ENCODE peak calls at places on chromosomes 5 and 9, in six cellular contexts. N is BE2C; Q is GM23248; U is fibroblast of lung; K is heart right ventricle; P is effector memory CD4-positive, alpha-beta T cell. W is an unnamed sample.

GRCh38 chr5:55593115-55593472 is 58.3 kb upstream of the PLPP1 start:
- DNase-seq in N (no peak), Q (no peak), U (no peak), K (no peak), P (no peak), W (no peak)

GRCh38 chr9:126702501-126703329 is 89.0 kb downstream of the LMX1B start:
- DNase-seq in N (peak; percentile 60), Q (peak; percentile 17), U (no peak), K (no peak), P (peak; percentile 23), W (no peak)

GRCh38 chr9:76687861-76688374 is 76.3 kb upstream of the PCA3 start:
- DNase-seq in N (no peak), Q (peak; percentile 95), U (peak; percentile 78), K (no peak), P (no peak), W (peak; percentile 60)

GRCh38 chr5:120304653-120305052 is 159.4 kb upstream of the PRR16 start:
- DNase-seq in N (no peak), Q (peak; percentile 65), U (peak; percentile 55), K (no peak), P (no peak), W (peak; percentile 92)

GRCh38 chr9:38526571-38526970 is 93.8 kb downstream of the ANKRD18A start:
- DNase-seq in N (no peak), Q (no peak), U (no peak), K (no peak), P (no peak), W (no peak)

GRCh38 chr9:90309809-90310522 is 332.7 kb downstream of the DIRAS2 start:
- DNase-seq in N (no peak), Q (no peak), U (no peak), K (no peak), P (no peak), W (no peak)

GRCh38 chr5:36936309-36936708 is 59.7 kb downstream of the NIPBL start:
- DNase-seq in N (no peak), Q (no peak), U (no peak), K (no peak), P (no peak), W (no peak)

GRCh38 chr5:149135536-149136201 is 5.6 kb upstream of the ABLIM3 start:
- DNase-seq in N (no peak), Q (peak; percentile 71), U (peak; percentile 97), K (no peak), P (no peak), W (peak; percentile 90)

GRCh38 chr9:20447291-20447690 is 175.0 kb downstream of the MLLT3 start:
- DNase-seq in N (no peak), Q (peak; percentile 3), U (no peak), K (no peak), P (no peak), W (no peak)

GRCh38 chr5:107705390-107706014 is 34.8 kb upstream of the EFNA5 start:
- DNase-seq in N (no peak), Q (peak; percentile 82), U (peak; percentile 33), K (no peak), P (no peak), W (peak; percentile 36)

GRCh38 chr5:33261305-33261704 is 179.5 kb upstream of the TARS1 start:
- DNase-seq in N (no peak), Q (peak; percentile 64), U (peak; percentile 59), K (no peak), P (no peak), W (peak; percentile 72)

GRCh38 chr5:67792891-67793290 is 422.7 kb upstream of the PIK3R1 start:
- DNase-seq in N (no peak), Q (peak; percentile 17), U (no peak), K (no peak), P (no peak), W (no peak)

GRCh38 chr5:78776637-78777036 is 128.1 kb upstream of the LHFPL2 start:
- DNase-seq in N (no peak), Q (peak; percentile 36), U (no peak), K (no peak), P (no peak), W (no peak)

GRCh38 chr9:87343816-87344438 is 153.7 kb upstream of the DAPK1 start:
- DNase-seq in N (no peak), Q (peak; percentile 33), U (peak; percentile 5), K (no peak), P (no peak), W (no peak)

GRCh38 chr5:69167488-69167845 is 517 bp downstream of the CCNB1 start:
- DNase-seq in N (no peak), Q (peak; percentile 58), U (peak; percentile 14), K (no peak), P (no peak), W (no peak)

GRCh38 chr5:22908129-22908528 is 55.0 kb upstream of the CDH12 start:
- DNase-seq in N (no peak), Q (no peak), U (peak; percentile 87), K (no peak), P (no peak), W (peak; percentile 66)

GRCh38 chr5:32017638-32018429 is 156.3 kb downstream of the GOLPH3 start:
- DNase-seq in N (no peak), Q (no peak), U (peak; percentile 90), K (peak; percentile 39), P (no peak), W (peak; percentile 78)

GRCh38 chr9:109107402-109108240 is 12.1 kb downstream of the TMEM245 start:
- DNase-seq in N (no peak), Q (peak; percentile 70), U (peak; percentile 62), K (no peak), P (no peak), W (no peak)

GRCh38 chr5:12586406-12586805 is 682.2 kb upstream of the CTNND2 start:
- DNase-seq in N (no peak), Q (no peak), U (no peak), K (no peak), P (no peak), W (no peak)

GRCh38 chr9:18668944-18669343 is 195.0 kb downstream of the ADAMTSL1 start:
- DNase-seq in N (no peak), Q (no peak), U (no peak), K (no peak), P (no peak), W (no peak)

GRCh38 chr5:20367178-20367577 is 379.2 kb upstream of the CDH18 start:
- DNase-seq in N (no peak), Q (no peak), U (no peak), K (no peak), P (no peak), W (no peak)

GRCh38 chr5:80249876-80250275 is 6.0 kb downstream of the SERINC5 start:
- DNase-seq in N (no peak), Q (no peak), U (no peak), K (no peak), P (no peak), W (no peak)

GRCh38 chr5:80243567-80243966 is 12.3 kb downstream of the SERINC5 start:
- DNase-seq in N (no peak), Q (no peak), U (no peak), K (no peak), P (no peak), W (no peak)

GRCh38 chr5:80248378-80248777 is 7.5 kb downstream of the SERINC5 start:
- DNase-seq in N (no peak), Q (no peak), U (no peak), K (no peak), P (no peak), W (no peak)

GRCh38 chr5:80245986-80246781 is 9.7 kb downstream of the SERINC5 start:
- DNase-seq in N (no peak), Q (peak; percentile 53), U (peak; percentile 82), K (no peak), P (no peak), W (no peak)

DNA sequence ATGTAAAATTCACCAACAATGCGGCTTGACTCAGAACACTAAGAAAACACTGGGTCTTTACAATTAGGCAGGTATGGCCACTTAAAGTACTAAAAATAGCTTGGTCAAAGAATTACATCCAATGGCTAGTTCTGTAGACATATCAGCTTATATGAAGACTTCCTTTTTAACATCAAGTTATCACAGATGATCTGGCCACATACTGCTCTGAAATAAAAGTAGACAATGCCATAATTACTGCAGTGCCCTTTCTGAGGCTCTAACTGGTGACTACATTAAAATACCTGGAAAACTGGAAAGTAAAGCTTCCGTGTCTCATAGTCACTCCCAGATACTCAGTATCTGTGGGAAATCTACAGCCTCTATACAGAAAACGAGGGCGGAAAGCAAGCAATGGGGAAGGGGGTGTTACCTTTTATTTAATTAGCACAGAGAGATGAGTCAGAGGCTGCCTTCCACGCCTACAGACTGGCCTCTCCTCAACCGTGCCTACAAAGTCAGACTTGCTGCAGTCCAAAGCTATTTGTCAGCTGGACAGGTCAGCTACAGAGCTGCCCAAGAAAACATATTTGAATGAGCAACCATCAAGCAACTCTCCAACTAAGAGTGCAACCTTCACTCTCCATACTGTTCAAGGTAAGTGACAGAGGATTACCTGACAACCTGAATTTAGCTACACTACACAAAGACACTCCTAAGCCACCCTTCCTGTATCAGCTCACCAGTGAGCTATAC is 8.7 kb downstream of the SERINC5 start:
- DNase-seq in N (peak; percentile 67), Q (peak; percentile 98), U (peak; percentile 85), K (peak; percentile 52), P (peak; percentile 30), W (peak; percentile 83)
- H3K4me3 ChIP-seq in N (peak overlapping the region; percentile 27), Q (peak overlapping the region; percentile 64), U (no peak overlapping the region), K (no peak overlapping the region), P (peak overlapping the region; percentile 5), W (peak overlapping the region; percentile 3)

DNA sequence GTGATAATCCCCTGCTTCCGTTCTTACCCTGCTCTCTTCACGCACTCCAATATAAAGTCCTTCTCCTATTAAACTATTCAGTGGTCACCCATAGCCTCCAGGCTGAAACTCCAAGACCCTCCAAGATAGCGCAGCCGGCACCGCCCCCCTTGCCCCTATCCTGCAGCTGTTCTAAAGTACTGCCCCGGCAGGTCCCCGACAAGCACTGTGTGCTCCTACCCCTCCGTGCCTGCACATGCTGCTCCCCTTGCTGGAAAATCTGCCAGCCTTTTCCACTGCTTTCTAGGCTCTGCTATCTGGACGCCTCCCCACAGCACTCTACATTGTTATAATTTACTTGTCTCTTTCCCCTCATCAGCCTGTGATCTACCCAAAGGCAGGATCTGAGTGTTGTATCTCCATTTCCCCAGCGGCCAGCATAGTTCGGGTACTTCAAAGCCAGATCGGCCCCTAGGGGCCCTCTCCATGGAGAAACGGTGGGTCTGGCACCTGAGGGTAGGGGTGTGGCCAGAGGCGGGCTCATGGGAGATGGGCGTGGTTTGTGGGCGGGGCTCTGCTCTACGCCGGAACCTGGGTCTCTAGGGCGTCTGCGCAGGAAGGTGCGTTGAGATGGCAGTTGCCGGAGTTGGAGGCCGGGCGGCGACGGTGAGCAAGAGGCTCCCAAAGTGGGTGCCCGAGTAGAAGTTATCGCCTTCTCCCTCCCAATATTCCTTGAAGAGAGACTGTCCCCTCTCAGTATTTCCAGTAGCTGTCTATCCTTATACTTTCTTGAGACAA is 83.5 kb upstream of the RUSC2 start:
- DNase-seq in N (peak; percentile 44), Q (peak; percentile 17), U (peak; percentile 10), K (no peak), P (peak; percentile 10), W (no peak)
- H3K4me3 ChIP-seq in N (no peak overlapping the region), Q (no peak overlapping the region), U (no peak overlapping the region), K (no peak overlapping the region), P (no peak overlapping the region), W (no peak overlapping the region)

DNA sequence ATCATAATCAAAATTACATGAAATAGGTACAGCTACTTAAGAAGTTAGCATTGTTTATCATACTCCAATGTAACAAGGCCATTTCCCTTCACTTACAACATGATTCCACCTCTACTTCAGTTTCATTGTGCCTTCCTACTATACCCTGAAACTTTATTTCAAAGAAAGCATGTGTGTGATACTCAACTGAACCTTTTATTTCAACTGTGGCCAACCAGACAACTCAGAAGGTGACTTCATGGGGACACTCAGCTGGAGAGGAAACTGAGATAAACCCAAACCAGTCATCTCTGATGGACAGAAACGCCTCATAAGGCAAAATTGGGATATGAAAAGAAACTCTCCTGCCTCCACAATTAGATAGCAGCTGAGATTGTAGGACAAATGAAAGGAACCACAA is 5.9 kb upstream of the TTC23L start:
- DNase-seq in N (no peak), Q (no peak), U (no peak), K (no peak), P (no peak), W (no peak)
- H3K4me3 ChIP-seq in N (no peak overlapping the region), Q (no peak overlapping the region), U (no peak overlapping the region), K (no peak overlapping the region), P (no peak overlapping the region), W (no peak overlapping the region)

GRCh38 chr5:43309657-43310056 is 3.6 kb downstream of the HMGCS1 start:
- DNase-seq in N (no peak), Q (no peak), U (no peak), K (no peak), P (no peak), W (no peak)
- H3K4me3 ChIP-seq in N (peak overlapping the region; percentile 25), Q (no peak overlapping the region), U (peak overlapping the region; percentile 96), K (no peak overlapping the region), P (no peak overlapping the region), W (peak overlapping the region; percentile 99)